ENCODE peak calls at places on chromosome 19, in seven cellular contexts. One of them, this sample, is unnamed.

GRCh38 chr19:48378194-48378570 is 13.2 kb downstream of the KDELR1 start:
- DNase-seq in type B pancreatic cell: no peak
- DNase-seq in fibroblast of mammary gland: no peak
- DNase-seq in neural crest cell: no peak
- DNase-seq in cardiac muscle cell: no peak
- DNase-seq in epithelial cell of proximal tubule: no peak
- DNase-seq in HFFc6: no peak
- DNase-seq in this sample: no peak

GRCh38 chr19:51470966-51471365 is 7.4 kb upstream of the CEACAM18 start:
- DNase-seq in type B pancreatic cell: no peak
- DNase-seq in fibroblast of mammary gland: no peak
- DNase-seq in neural crest cell: no peak
- DNase-seq in cardiac muscle cell: no peak
- DNase-seq in epithelial cell of proximal tubule: no peak
- DNase-seq in HFFc6: no peak
- DNase-seq in this sample: no peak

GRCh38 chr19:5050905-5051304 is 82.0 kb downstream of the KDM4B start:
- DNase-seq in type B pancreatic cell: no peak
- DNase-seq in fibroblast of mammary gland: no peak
- DNase-seq in neural crest cell: no peak
- DNase-seq in cardiac muscle cell: no peak
- DNase-seq in epithelial cell of proximal tubule: no peak
- DNase-seq in HFFc6: no peak
- DNase-seq in this sample: no peak

GRCh38 chr19:51354742-51355148 is 11.4 kb downstream of the ETFB start:
- DNase-seq in type B pancreatic cell: no peak
- DNase-seq in fibroblast of mammary gland: no peak
- DNase-seq in neural crest cell: peak
- DNase-seq in cardiac muscle cell: peak
- DNase-seq in epithelial cell of proximal tubule: no peak
- DNase-seq in HFFc6: no peak
- DNase-seq in this sample: no peak

GRCh38 chr19:12843328-12843727 is 5.0 kb downstream of the MAST1 start:
- DNase-seq in type B pancreatic cell: no peak
- DNase-seq in fibroblast of mammary gland: no peak
- DNase-seq in neural crest cell: no peak
- DNase-seq in cardiac muscle cell: no peak
- DNase-seq in epithelial cell of proximal tubule: no peak
- DNase-seq in HFFc6: no peak
- DNase-seq in this sample: no peak

GRCh38 chr19:4140237-4140711 is 13.2 kb upstream of the CREB3L3 start:
- DNase-seq in type B pancreatic cell: no peak
- DNase-seq in fibroblast of mammary gland: peak
- DNase-seq in neural crest cell: peak
- DNase-seq in cardiac muscle cell: peak
- DNase-seq in epithelial cell of proximal tubule: no peak
- DNase-seq in HFFc6: peak
- DNase-seq in this sample: no peak

GRCh38 chr19:34109596-34109995 is 62.7 kb upstream of the LSM14A start:
- DNase-seq in type B pancreatic cell: no peak
- DNase-seq in fibroblast of mammary gland: no peak
- DNase-seq in neural crest cell: no peak
- DNase-seq in cardiac muscle cell: no peak
- DNase-seq in epithelial cell of proximal tubule: no peak
- DNase-seq in HFFc6: no peak
- DNase-seq in this sample: no peak

GRCh38 chr19:49666120-49666444 is 349 bp downstream of the BCL2L12 start:
- DNase-seq in type B pancreatic cell: no peak
- DNase-seq in fibroblast of mammary gland: peak
- DNase-seq in neural crest cell: no peak
- DNase-seq in cardiac muscle cell: no peak
- DNase-seq in epithelial cell of proximal tubule: no peak
- DNase-seq in HFFc6: no peak
- DNase-seq in this sample: no peak

GRCh38 chr19:34131100-34131499 is 41.2 kb upstream of the LSM14A start:
- DNase-seq in type B pancreatic cell: no peak
- DNase-seq in fibroblast of mammary gland: peak
- DNase-seq in neural crest cell: no peak
- DNase-seq in cardiac muscle cell: no peak
- DNase-seq in epithelial cell of proximal tubule: no peak
- DNase-seq in HFFc6: no peak
- DNase-seq in this sample: no peak

GRCh38 chr19:670609-671075 is 5.5 kb upstream of the FSTL3 start:
- DNase-seq in type B pancreatic cell: no peak
- DNase-seq in fibroblast of mammary gland: no peak
- DNase-seq in neural crest cell: no peak
- DNase-seq in cardiac muscle cell: no peak
- DNase-seq in epithelial cell of proximal tubule: no peak
- DNase-seq in HFFc6: no peak
- DNase-seq in this sample: no peak

GRCh38 chr19:49272204-49272603 is 52.8 kb downstream of the SLC6A16 start:
- DNase-seq in type B pancreatic cell: no peak
- DNase-seq in fibroblast of mammary gland: peak
- DNase-seq in neural crest cell: no peak
- DNase-seq in cardiac muscle cell: no peak
- DNase-seq in epithelial cell of proximal tubule: peak
- DNase-seq in HFFc6: peak
- DNase-seq in this sample: no peak

GRCh38 chr19:10896851-10897526 is 25.6 kb downstream of the CARM1 start:
- DNase-seq in type B pancreatic cell: no peak
- DNase-seq in fibroblast of mammary gland: no peak
- DNase-seq in neural crest cell: no peak
- DNase-seq in cardiac muscle cell: no peak
- DNase-seq in epithelial cell of proximal tubule: no peak
- DNase-seq in HFFc6: no peak
- DNase-seq in this sample: no peak

GRCh38 chr19:35088514-35088913 is 27.1 kb upstream of the FXYD3 start:
- DNase-seq in type B pancreatic cell: no peak
- DNase-seq in fibroblast of mammary gland: peak
- DNase-seq in neural crest cell: no peak
- DNase-seq in cardiac muscle cell: no peak
- DNase-seq in epithelial cell of proximal tubule: no peak
- DNase-seq in HFFc6: peak
- DNase-seq in this sample: no peak

GRCh38 chr19:4447327-4448146 is 10.1 kb downstream of the UBXN6 start:
- DNase-seq in type B pancreatic cell: no peak
- DNase-seq in fibroblast of mammary gland: no peak
- DNase-seq in neural crest cell: no peak
- DNase-seq in cardiac muscle cell: no peak
- DNase-seq in epithelial cell of proximal tubule: no peak
- DNase-seq in HFFc6: no peak
- DNase-seq in this sample: no peak

GRCh38 chr19:289651-290538 is 1.3 kb downstream of the PLPP2 start:
- DNase-seq in type B pancreatic cell: no peak
- DNase-seq in fibroblast of mammary gland: peak
- DNase-seq in neural crest cell: no peak
- DNase-seq in cardiac muscle cell: no peak
- DNase-seq in epithelial cell of proximal tubule: peak
- DNase-seq in HFFc6: peak
- DNase-seq in this sample: no peak

GRCh38 chr19:28148554-28148953 is 1064.4 kb downstream of the UQCRFS1 start:
- DNase-seq in type B pancreatic cell: no peak
- DNase-seq in fibroblast of mammary gland: no peak
- DNase-seq in neural crest cell: no peak
- DNase-seq in cardiac muscle cell: no peak
- DNase-seq in epithelial cell of proximal tubule: no peak
- DNase-seq in HFFc6: no peak
- DNase-seq in this sample: no peak
- TF ChIP-seq CTCF in type B pancreatic cell: no peak
- TF ChIP-seq CTCF in fibroblast of mammary gland: no peak
- TF ChIP-seq CTCF in neural crest cell: no peak
- TF ChIP-seq CTCF in cardiac muscle cell: no peak
- TF ChIP-seq CTCF in epithelial cell of proximal tubule: no peak
- TF ChIP-seq CTCF in HFFc6: no peak
- TF ChIP-seq CTCF in this sample: no peak

DNA sequence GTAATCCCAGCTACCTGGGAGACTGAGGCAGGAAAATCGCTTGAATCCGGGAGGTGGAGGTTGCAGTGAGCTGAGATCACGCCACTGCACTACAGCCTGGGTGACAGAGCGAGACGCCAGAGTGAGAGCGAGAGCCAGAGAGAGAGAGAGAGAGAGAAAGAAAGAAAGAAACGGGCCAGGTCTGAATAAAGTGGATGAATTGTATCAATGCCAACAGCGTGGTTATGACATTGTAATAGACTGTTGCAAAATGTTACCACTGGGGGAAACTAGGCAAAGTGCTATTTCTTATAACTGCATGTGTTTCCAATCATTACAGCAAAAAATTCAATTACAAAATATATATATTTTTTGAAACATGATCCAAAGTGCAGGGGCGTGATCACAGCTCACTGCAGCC is 11.8 kb upstream of the BTBD2 start:
- DNase-seq in type B pancreatic cell: no peak
- DNase-seq in fibroblast of mammary gland: peak
- DNase-seq in neural crest cell: no peak
- DNase-seq in cardiac muscle cell: no peak
- DNase-seq in epithelial cell of proximal tubule: no peak
- DNase-seq in HFFc6: peak
- DNase-seq in this sample: no peak
- TF ChIP-seq CTCF in type B pancreatic cell: no peak
- TF ChIP-seq CTCF in fibroblast of mammary gland: no peak
- TF ChIP-seq CTCF in neural crest cell: no peak
- TF ChIP-seq CTCF in cardiac muscle cell: no peak
- TF ChIP-seq CTCF in epithelial cell of proximal tubule: no peak
- TF ChIP-seq CTCF in HFFc6: peak
- TF ChIP-seq CTCF in this sample: no peak

GRCh38 chr19:55781112-55781511 is 12.2 kb downstream of the RFPL4AL1 start:
- DNase-seq in type B pancreatic cell: no peak
- DNase-seq in fibroblast of mammary gland: no peak
- DNase-seq in neural crest cell: no peak
- DNase-seq in cardiac muscle cell: no peak
- DNase-seq in epithelial cell of proximal tubule: no peak
- DNase-seq in HFFc6: no peak
- DNase-seq in this sample: no peak

GRCh38 chr19:55778331-55778730 is 9.4 kb downstream of the RFPL4AL1 start:
- DNase-seq in type B pancreatic cell: no peak
- DNase-seq in fibroblast of mammary gland: no peak
- DNase-seq in neural crest cell: no peak
- DNase-seq in cardiac muscle cell: no peak
- DNase-seq in epithelial cell of proximal tubule: no peak
- DNase-seq in HFFc6: no peak
- DNase-seq in this sample: no peak

GRCh38 chr19:55777528-55777927 is 8.6 kb downstream of the RFPL4AL1 start:
- DNase-seq in type B pancreatic cell: no peak
- DNase-seq in fibroblast of mammary gland: no peak
- DNase-seq in neural crest cell: no peak
- DNase-seq in cardiac muscle cell: no peak
- DNase-seq in epithelial cell of proximal tubule: no peak
- DNase-seq in HFFc6: no peak
- DNase-seq in this sample: no peak
- TF ChIP-seq CTCF in type B pancreatic cell: no peak
- TF ChIP-seq CTCF in fibroblast of mammary gland: no peak
- TF ChIP-seq CTCF in neural crest cell: no peak
- TF ChIP-seq CTCF in cardiac muscle cell: no peak
- TF ChIP-seq CTCF in epithelial cell of proximal tubule: no peak
- TF ChIP-seq CTCF in HFFc6: peak
- TF ChIP-seq CTCF in this sample: peak

GRCh38 chr19:1843646-1844394 is 4.5 kb downstream of the REXO1 start:
- DNase-seq in type B pancreatic cell: no peak
- DNase-seq in fibroblast of mammary gland: no peak
- DNase-seq in neural crest cell: no peak
- DNase-seq in cardiac muscle cell: no peak
- DNase-seq in epithelial cell of proximal tubule: no peak
- DNase-seq in HFFc6: no peak
- DNase-seq in this sample: no peak
- TF ChIP-seq CTCF in type B pancreatic cell: peak
- TF ChIP-seq CTCF in fibroblast of mammary gland: peak
- TF ChIP-seq CTCF in neural crest cell: peak
- TF ChIP-seq CTCF in cardiac muscle cell: no peak
- TF ChIP-seq CTCF in epithelial cell of proximal tubule: peak
- TF ChIP-seq CTCF in HFFc6: peak
- TF ChIP-seq CTCF in this sample: no peak

GRCh38 chr19:54168174-54168917 is 4.6 kb downstream of the TMC4 start:
- DNase-seq in type B pancreatic cell: peak
- DNase-seq in fibroblast of mammary gland: peak
- DNase-seq in neural crest cell: peak
- DNase-seq in cardiac muscle cell: peak
- DNase-seq in epithelial cell of proximal tubule: no peak
- DNase-seq in HFFc6: peak
- DNase-seq in this sample: peak

GRCh38 chr19:54169149-54169731 is 3.7 kb downstream of the TMC4 start:
- DNase-seq in type B pancreatic cell: no peak
- DNase-seq in fibroblast of mammary gland: no peak
- DNase-seq in neural crest cell: no peak
- DNase-seq in cardiac muscle cell: no peak
- DNase-seq in epithelial cell of proximal tubule: no peak
- DNase-seq in HFFc6: no peak
- DNase-seq in this sample: no peak

GRCh38 chr19:54172413-54172763 is 572 bp downstream of the TMC4 start:
- DNase-seq in type B pancreatic cell: no peak
- DNase-seq in fibroblast of mammary gland: no peak
- DNase-seq in neural crest cell: no peak
- DNase-seq in cardiac muscle cell: no peak
- DNase-seq in epithelial cell of proximal tubule: no peak
- DNase-seq in HFFc6: no peak
- DNase-seq in this sample: no peak

GRCh38 chr19:54173951-54174817 is 1.2 kb upstream of the TMC4 start:
- DNase-seq in type B pancreatic cell: no peak
- DNase-seq in fibroblast of mammary gland: no peak
- DNase-seq in neural crest cell: no peak
- DNase-seq in cardiac muscle cell: no peak
- DNase-seq in epithelial cell of proximal tubule: no peak
- DNase-seq in HFFc6: no peak
- DNase-seq in this sample: no peak

GRCh38 chr19:54172764-54173699 is at the start of gene TMC4:
- DNase-seq in type B pancreatic cell: no peak
- DNase-seq in fibroblast of mammary gland: peak
- DNase-seq in neural crest cell: no peak
- DNase-seq in cardiac muscle cell: no peak
- DNase-seq in epithelial cell of proximal tubule: no peak
- DNase-seq in HFFc6: no peak
- DNase-seq in this sample: no peak
- TF ChIP-seq CTCF in type B pancreatic cell: no peak
- TF ChIP-seq CTCF in fibroblast of mammary gland: no peak
- TF ChIP-seq CTCF in neural crest cell: no peak
- TF ChIP-seq CTCF in cardiac muscle cell: no peak
- TF ChIP-seq CTCF in epithelial cell of proximal tubule: peak
- TF ChIP-seq CTCF in HFFc6: peak
- TF ChIP-seq CTCF in this sample: no peak

DNA sequence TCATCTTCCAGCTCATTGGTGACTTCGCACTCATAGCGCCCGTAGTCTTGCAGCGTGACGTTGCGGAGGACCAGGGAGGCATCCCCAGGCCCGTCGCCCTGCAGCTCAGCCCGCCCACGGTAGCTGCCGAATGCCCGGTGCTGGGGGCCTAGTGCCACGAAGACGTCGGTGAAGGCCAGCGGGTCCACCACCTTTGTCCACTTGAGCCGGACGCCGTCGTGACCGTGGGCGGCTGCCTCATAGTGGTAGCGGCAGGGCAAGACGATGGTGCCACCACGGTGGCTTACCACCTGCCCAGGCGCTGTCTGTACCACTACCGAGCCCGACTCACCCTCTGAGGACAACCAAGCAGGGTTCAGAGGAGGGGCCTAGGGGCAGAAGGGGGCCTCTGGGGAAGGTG is 12.3 kb downstream of the TM6SF2 start:
- DNase-seq in type B pancreatic cell: no peak
- DNase-seq in fibroblast of mammary gland: no peak
- DNase-seq in neural crest cell: no peak
- DNase-seq in cardiac muscle cell: no peak
- DNase-seq in epithelial cell of proximal tubule: no peak
- DNase-seq in HFFc6: no peak
- DNase-seq in this sample: no peak
- TF ChIP-seq CTCF in type B pancreatic cell: no peak
- TF ChIP-seq CTCF in fibroblast of mammary gland: no peak
- TF ChIP-seq CTCF in neural crest cell: no peak
- TF ChIP-seq CTCF in cardiac muscle cell: no peak
- TF ChIP-seq CTCF in epithelial cell of proximal tubule: no peak
- TF ChIP-seq CTCF in HFFc6: no peak
- TF ChIP-seq CTCF in this sample: no peak